ENCODE peak calls at places on chromosome 2, in eight cellular contexts. D is stomach; N is neural crest cell; I is M059J; T is activated CD8-positive, alpha-beta memory T cell treated with anti-CD3 and anti-CD28 coated beads, Interleukin-2, amount 50 U/mL, for 48 hours; Y is RCC 7860; E is C1 segment of cervical spinal cord; A is choroid plexus epithelial cell. F is an unnamed sample.

GRCh38 chr2:237786936-237787335 is 11.6 kb upstream of the RBM44 start:
- DNase-seq in Y (no peak), D (no peak), E (no peak), N (no peak), T (no peak), A (no peak), I (no peak), F (no peak)

GRCh38 chr2:203446071-203446481 is 89.0 kb downstream of the RAPH1 start:
- DNase-seq in E (no peak), A (peak; percentile 75), I (peak; percentile 88), D (no peak), Y (peak; percentile 66), N (no peak), T (no peak), F (no peak)

GRCh38 chr2:39851691-39852110 is 72.6 kb upstream of the THUMPD2 start:
- DNase-seq in N (no peak), T (no peak), Y (no peak), E (no peak), I (peak; percentile 70), D (no peak), A (peak; percentile 59), F (peak; percentile 83)

GRCh38 chr2:105796131-105796638 is 51.5 kb downstream of the NCK2 start:
- DNase-seq in T (peak; percentile 71), I (no peak), A (no peak), E (no peak), D (no peak), Y (no peak), N (no peak), F (peak; percentile 9)

GRCh38 chr2:201642086-201642578 is 1.2 kb downstream of the TMEM237 start:
- DNase-seq in T (no peak), Y (no peak), N (no peak), D (no peak), A (no peak), I (no peak), E (no peak), F (peak; percentile 77)

GRCh38 chr2:187500585-187501359 is 52.7 kb upstream of the CALCRL start:
- DNase-seq in A (peak; percentile 62), D (no peak), E (no peak), N (no peak), T (no peak), I (peak; percentile 79), Y (peak; percentile 17), F (peak; percentile 78)

GRCh38 chr2:238136820-238137537 is 1.5 kb upstream of the KLHL30 start:
- DNase-seq in E (no peak), N (no peak), D (no peak), A (peak; percentile 89), T (no peak), Y (no peak), I (peak; percentile 34), F (no peak)

GRCh38 chr2:69831354-69831905 is 2.0 kb downstream of the GMCL1 start:
- DNase-seq in I (peak; percentile 38), A (peak; percentile 19), N (no peak), D (no peak), Y (peak; percentile 23), E (no peak), T (no peak), F (no peak)

GRCh38 chr2:95525294-95526035 is 40.9 kb upstream of the TRIM43B start:
- DNase-seq in Y (no peak), A (peak; percentile 6), T (no peak), I (peak; percentile 24), N (no peak), D (peak; percentile 70), E (peak; percentile 6), F (peak; percentile 78)

GRCh38 chr2:85577386-85578242 is at the start of gene VAMP8:
- DNase-seq in I (no peak), A (no peak), Y (peak; percentile 37), T (peak; percentile 81), D (peak; percentile 87), E (no peak), N (no peak), F (peak; percentile 58)

GRCh38 chr2:69770193-69770702 is 28.3 kb downstream of the ANXA4 start:
- DNase-seq in Y (peak; percentile 72), E (no peak), I (peak; percentile 88), N (no peak), D (no peak), T (peak; percentile 60), A (peak; percentile 87), F (peak; percentile 41)

GRCh38 chr2:217854684-217855083 is 148.1 kb downstream of the TNS1 start:
- DNase-seq in Y (no peak), T (no peak), I (no peak), D (no peak), N (no peak), A (no peak), E (no peak), F (no peak)

GRCh38 chr2:217451634-217452033 is 551.2 kb downstream of the TNS1 start:
- DNase-seq in Y (peak; percentile 58), E (no peak), D (no peak), A (peak; percentile 76), I (peak; percentile 88), T (no peak), N (no peak), F (no peak)

GRCh38 chr2:24825883-24826800 is 32.9 kb downstream of the CENPO start:
- DNase-seq in A (peak; percentile 55), I (no peak), E (no peak), T (peak; percentile 50), Y (no peak), N (no peak), D (peak; percentile 20), F (no peak)

GRCh38 chr2:100184055-100184737 is 41.8 kb upstream of the AFF3 start:
- DNase-seq in T (no peak), D (no peak), Y (no peak), A (no peak), N (no peak), E (no peak), I (no peak), F (peak; percentile 9)

GRCh38 chr2:11742317-11742701 is 4.1 kb upstream of the LPIN1 start:
- DNase-seq in E (no peak), D (no peak), T (no peak), N (no peak), I (peak; percentile 29), A (no peak), Y (peak; percentile 16), F (no peak)

GRCh38 chr2:25692143-25692542 is 18.8 kb upstream of the DTNB start:
- DNase-seq in D (no peak), Y (no peak), I (peak; percentile 81), E (no peak), T (no peak), N (peak; percentile 18), A (no peak), F (no peak)

GRCh38 chr2:234494361-234495075 is 2.4 kb downstream of the ARL4C start:
- DNase-seq in Y (peak; percentile 51), A (peak; percentile 21), N (no peak), I (peak; percentile 72), D (peak; percentile 37), E (no peak), T (no peak), F (peak; percentile 74)

GRCh38 chr2:86052676-86053075 is 53.0 kb downstream of the POLR1A start:
- DNase-seq in Y (no peak), E (no peak), T (peak; percentile 35), D (no peak), I (no peak), A (no peak), N (no peak), F (no peak)

GRCh38 chr2:110726285-110726684 is 6.1 kb upstream of the ACOXL start:
- DNase-seq in A (no peak), I (no peak), T (no peak), D (no peak), Y (no peak), N (no peak), E (no peak), F (no peak)

GRCh38 chr2:46471-47345 is at the start of gene FAM110C:
- DNase-seq in A (peak; percentile 18), I (peak; percentile 46), Y (no peak), N (no peak), E (no peak), T (peak; percentile 67), D (peak; percentile 88), F (peak; percentile 14)

F was measured in NCI-H69.